ENCODE peak calls at places on chromosome 3, in four cellular contexts. One of them, this sample, is unnamed.

GRCh38 chr3:107669669-107670068 is 146.9 kb downstream of the BBX start:
- DNase-seq in Ammon's horn: no peak
- DNase-seq in MM.1S: no peak
- DNase-seq in frontal cortex: no peak
- DNase-seq in this sample: no peak

GRCh38 chr3:1087066-1087555 is 5.7 kb upstream of the CNTN6 start:
- DNase-seq in Ammon's horn: no peak
- DNase-seq in MM.1S: peak
- DNase-seq in frontal cortex: no peak
- DNase-seq in this sample: no peak

GRCh38 chr3:166123088-166123487 is 285.9 kb upstream of the BCHE start:
- DNase-seq in MM.1S: no peak
- DNase-seq in frontal cortex: no peak
- DNase-seq in Ammon's horn: no peak
- DNase-seq in this sample: no peak

GRCh38 chr3:148790841-148791240 is 36.8 kb upstream of the CPB1 start:
- DNase-seq in Ammon's horn: peak
- DNase-seq in frontal cortex: peak
- DNase-seq in MM.1S: no peak
- DNase-seq in this sample: peak

GRCh38 chr3:170137971-170138370 is 43.6 kb downstream of the PHC3 start:
- DNase-seq in frontal cortex: no peak
- DNase-seq in MM.1S: no peak
- DNase-seq in Ammon's horn: no peak
- DNase-seq in this sample: no peak

GRCh38 chr3:63278171-63278999 is at the start of gene SYNPR:
- DNase-seq in frontal cortex: no peak
- DNase-seq in Ammon's horn: peak
- DNase-seq in MM.1S: no peak
- DNase-seq in this sample: peak

GRCh38 chr3:162492446-162493081 is 996.0 kb downstream of the OTOL1 start:
- DNase-seq in Ammon's horn: no peak
- DNase-seq in frontal cortex: no peak
- DNase-seq in MM.1S: no peak
- DNase-seq in this sample: no peak

GRCh38 chr3:72892081-72892763 is 4.4 kb downstream of the GXYLT2 start:
- DNase-seq in MM.1S: no peak
- DNase-seq in Ammon's horn: peak
- DNase-seq in frontal cortex: peak
- DNase-seq in this sample: no peak

GRCh38 chr3:181457190-181457589 is 254.5 kb upstream of the SOX2 start:
- DNase-seq in Ammon's horn: peak
- DNase-seq in frontal cortex: peak
- DNase-seq in MM.1S: no peak
- DNase-seq in this sample: peak

GRCh38 chr3:99172736-99173657 is 271.5 kb upstream of the DCBLD2 start:
- DNase-seq in frontal cortex: no peak
- DNase-seq in MM.1S: peak
- DNase-seq in Ammon's horn: peak
- DNase-seq in this sample: peak

GRCh38 chr3:5019411-5020261 is 40.4 kb downstream of the BHLHE40 start:
- DNase-seq in frontal cortex: no peak
- DNase-seq in MM.1S: no peak
- DNase-seq in Ammon's horn: no peak
- DNase-seq in this sample: no peak

GRCh38 chr3:29240248-29240647 is 40.6 kb upstream of the RBMS3 start:
- DNase-seq in Ammon's horn: no peak
- DNase-seq in frontal cortex: no peak
- DNase-seq in MM.1S: no peak
- DNase-seq in this sample: no peak

GRCh38 chr3:90055721-90056120 is 948.3 kb downstream of the EPHA3 start:
- DNase-seq in Ammon's horn: no peak
- DNase-seq in frontal cortex: no peak
- DNase-seq in MM.1S: no peak
- DNase-seq in this sample: no peak

GRCh38 chr3:6723205-6723604 is 137.7 kb upstream of the GRM7 start:
- DNase-seq in MM.1S: no peak
- DNase-seq in frontal cortex: no peak
- DNase-seq in Ammon's horn: no peak
- DNase-seq in this sample: no peak

GRCh38 chr3:105853801-105854432 is 14.9 kb downstream of the CBLB start:
- DNase-seq in frontal cortex: no peak
- DNase-seq in Ammon's horn: no peak
- DNase-seq in MM.1S: peak
- DNase-seq in this sample: no peak

GRCh38 chr3:46112984-46113383 is 85.7 kb upstream of the XCR1 start:
- DNase-seq in MM.1S: no peak
- DNase-seq in Ammon's horn: no peak
- DNase-seq in frontal cortex: no peak
- DNase-seq in this sample: no peak

GRCh38 chr3:194135516-194135805 is 487 bp upstream of the HES1 start:
- DNase-seq in MM.1S: no peak
- DNase-seq in Ammon's horn: no peak
- DNase-seq in frontal cortex: no peak
- DNase-seq in this sample: no peak

GRCh38 chr3:136955813-136956212 is 2.0 kb upstream of the IL20RB start:
- DNase-seq in frontal cortex: no peak
- DNase-seq in MM.1S: no peak
- DNase-seq in Ammon's horn: no peak
- DNase-seq in this sample: no peak

GRCh38 chr3:31922962-31923361 is 58.1 kb downstream of the OSBPL10 start:
- DNase-seq in MM.1S: no peak
- DNase-seq in frontal cortex: no peak
- DNase-seq in Ammon's horn: no peak
- DNase-seq in this sample: no peak

GRCh38 chr3:181718416-181718815 is 6.7 kb downstream of the SOX2 start:
- DNase-seq in MM.1S: no peak
- DNase-seq in Ammon's horn: no peak
- DNase-seq in frontal cortex: peak
- DNase-seq in this sample: no peak

GRCh38 chr3:94394885-94395284 is 332.0 kb downstream of the NSUN3 start:
- DNase-seq in frontal cortex: no peak
- DNase-seq in Ammon's horn: no peak
- DNase-seq in MM.1S: no peak
- DNase-seq in this sample: no peak

GRCh38 chr3:33372218-33373081 is 67.8 kb downstream of the UBP1 start:
- DNase-seq in frontal cortex: peak
- DNase-seq in MM.1S: peak
- DNase-seq in Ammon's horn: peak
- DNase-seq in this sample: peak

GRCh38 chr3:114418724-114419543 is 125.1 kb downstream of the TIGIT start:
- DNase-seq in frontal cortex: peak
- DNase-seq in MM.1S: peak
- DNase-seq in Ammon's horn: peak
- DNase-seq in this sample: peak

GRCh38 chr3:7536510-7536909 is 675.6 kb downstream of the GRM7 start:
- DNase-seq in frontal cortex: no peak
- DNase-seq in MM.1S: no peak
- DNase-seq in Ammon's horn: no peak
- DNase-seq in this sample: no peak

GRCh38 chr3:195064300-195064931 is 206.5 kb downstream of the XXYLT1 start:
- DNase-seq in MM.1S: peak
- DNase-seq in Ammon's horn: no peak
- DNase-seq in frontal cortex: no peak
- DNase-seq in this sample: no peak

GRCh38 chr3:57587946-57588345 is 9.2 kb downstream of the ARF4 start:
- DNase-seq in Ammon's horn: no peak
- DNase-seq in MM.1S: no peak
- DNase-seq in frontal cortex: no peak
- DNase-seq in this sample: no peak

GRCh38 chr3:171061749-171062148 is 35.2 kb upstream of the SLC2A2 start:
- DNase-seq in Ammon's horn: no peak
- DNase-seq in frontal cortex: no peak
- DNase-seq in MM.1S: no peak
- DNase-seq in this sample: no peak

GRCh38 chr3:64207289-64208086 is 17.8 kb downstream of the PRICKLE2 start:
- DNase-seq in frontal cortex: no peak
- DNase-seq in Ammon's horn: no peak
- DNase-seq in MM.1S: no peak
- DNase-seq in this sample: no peak

GRCh38 chr3:177126015-177126773 is 71.1 kb downstream of the TBL1XR1 start:
- DNase-seq in Ammon's horn: no peak
- DNase-seq in MM.1S: no peak
- DNase-seq in frontal cortex: no peak
- DNase-seq in this sample: no peak

GRCh38 chr3:2244137-2244536 is 145.5 kb downstream of the CNTN4 start:
- DNase-seq in frontal cortex: no peak
- DNase-seq in Ammon's horn: no peak
- DNase-seq in MM.1S: peak
- DNase-seq in this sample: no peak

GRCh38 chr3:12352253-12352652 is 63.4 kb downstream of the PPARG start:
- DNase-seq in MM.1S: no peak
- DNase-seq in Ammon's horn: no peak
- DNase-seq in frontal cortex: no peak
- DNase-seq in this sample: no peak

GRCh38 chr3:123782488-123782887 is 101.6 kb downstream of the MYLK start:
- DNase-seq in Ammon's horn: no peak
- DNase-seq in frontal cortex: no peak
- DNase-seq in MM.1S: no peak
- DNase-seq in this sample: no peak

GRCh38 chr3:10015476-10015904 is 10.7 kb upstream of the FANCD2 start:
- DNase-seq in frontal cortex: no peak
- DNase-seq in Ammon's horn: peak
- DNase-seq in MM.1S: no peak
- DNase-seq in this sample: peak

GRCh38 chr3:183524476-183524875 is 31.0 kb downstream of the KLHL6 start:
- DNase-seq in frontal cortex: no peak
- DNase-seq in Ammon's horn: no peak
- DNase-seq in MM.1S: no peak
- DNase-seq in this sample: no peak

GRCh38 chr3:30747771-30748281 is 141.4 kb downstream of the TGFBR2 start:
- DNase-seq in MM.1S: no peak
- DNase-seq in frontal cortex: no peak
- DNase-seq in Ammon's horn: peak
- DNase-seq in this sample: no peak

GRCh38 chr3:123285066-123285465 is 83.3 kb downstream of the SEC22A start:
- DNase-seq in frontal cortex: no peak
- DNase-seq in Ammon's horn: no peak
- DNase-seq in MM.1S: no peak
- DNase-seq in this sample: no peak

GRCh38 chr3:170355738-170356595 is 1.5 kb upstream of the SKIL start:
- DNase-seq in MM.1S: peak
- DNase-seq in frontal cortex: peak
- DNase-seq in Ammon's horn: peak
- DNase-seq in this sample: peak